ENCODE peak calls at places on chromosome 5, in four cellular contexts. One of them, this sample, is unnamed.

GRCh38 chr5:65623482-65623881 is 651 bp downstream of the TRIM23 start:
- DNase-seq in H1: no peak
- DNase-seq in IMR-90: no peak
- DNase-seq in trophoblast cell: no peak
- DNase-seq in this sample: no peak

GRCh38 chr5:82031220-82032119 is 59.6 kb downstream of the ATG10 start:
- DNase-seq in trophoblast cell: no peak
- DNase-seq in IMR-90: no peak
- DNase-seq in H1: peak
- DNase-seq in this sample: peak

GRCh38 chr5:131505237-131505908 is 129.7 kb downstream of the RAPGEF6 start:
- DNase-seq in IMR-90: peak
- DNase-seq in H1: no peak
- DNase-seq in trophoblast cell: peak
- DNase-seq in this sample: no peak

GRCh38 chr5:178117911-178118310 is 4.6 kb downstream of the N4BP3 start:
- DNase-seq in trophoblast cell: no peak
- DNase-seq in IMR-90: no peak
- DNase-seq in H1: no peak
- DNase-seq in this sample: no peak

GRCh38 chr5:113266227-113266912 is 168.4 kb downstream of the TSSK1B start:
- DNase-seq in H1: no peak
- DNase-seq in IMR-90: peak
- DNase-seq in trophoblast cell: no peak
- DNase-seq in this sample: no peak

GRCh38 chr5:2761921-2762488 is 10.5 kb upstream of the IRX2 start:
- DNase-seq in trophoblast cell: no peak
- DNase-seq in H1: no peak
- DNase-seq in IMR-90: no peak
- DNase-seq in this sample: no peak

GRCh38 chr5:175542232-175542965 is 64.0 kb downstream of the SFXN1 start:
- DNase-seq in trophoblast cell: no peak
- DNase-seq in H1: no peak
- DNase-seq in IMR-90: no peak
- DNase-seq in this sample: no peak

GRCh38 chr5:169161022-169161680 is 139.8 kb downstream of the SLIT3 start:
- DNase-seq in IMR-90: peak
- DNase-seq in trophoblast cell: peak
- DNase-seq in H1: no peak
- DNase-seq in this sample: peak

GRCh38 chr5:53358794-53359193 is 121.6 kb upstream of the FST start:
- DNase-seq in H1: no peak
- DNase-seq in trophoblast cell: no peak
- DNase-seq in IMR-90: no peak
- DNase-seq in this sample: no peak

GRCh38 chr5:79301046-79301712 is 65.2 kb downstream of the JMY start:
- DNase-seq in trophoblast cell: no peak
- DNase-seq in H1: no peak
- DNase-seq in IMR-90: peak
- DNase-seq in this sample: no peak

GRCh38 chr5:56677693-56678092 is 137.7 kb upstream of the MAP3K1 start:
- DNase-seq in H1: no peak
- DNase-seq in trophoblast cell: no peak
- DNase-seq in IMR-90: no peak
- DNase-seq in this sample: no peak

GRCh38 chr5:169748189-169748588 is 111.1 kb downstream of the DOCK2 start:
- DNase-seq in trophoblast cell: no peak
- DNase-seq in H1: no peak
- DNase-seq in IMR-90: no peak
- DNase-seq in this sample: no peak

GRCh38 chr5:154779105-154779504 is 23.9 kb downstream of the LARP1 start:
- DNase-seq in H1: no peak
- DNase-seq in IMR-90: peak
- DNase-seq in trophoblast cell: peak
- DNase-seq in this sample: no peak

GRCh38 chr5:135568923-135569360 is 9.8 kb downstream of the CXCL14 start:
- DNase-seq in IMR-90: no peak
- DNase-seq in H1: no peak
- DNase-seq in trophoblast cell: no peak
- DNase-seq in this sample: no peak

GRCh38 chr5:132103380-132103951 is 29.9 kb downstream of the CSF2 start:
- DNase-seq in trophoblast cell: peak
- DNase-seq in IMR-90: peak
- DNase-seq in H1: no peak
- DNase-seq in this sample: no peak

GRCh38 chr5:112977440-112977861 is 853 bp downstream of the DCP2 start:
- DNase-seq in trophoblast cell: no peak
- DNase-seq in H1: no peak
- DNase-seq in IMR-90: no peak
- DNase-seq in this sample: no peak

GRCh38 chr5:53262348-53262970 is 152.9 kb upstream of the MOCS2 start:
- DNase-seq in IMR-90: peak
- DNase-seq in H1: no peak
- DNase-seq in trophoblast cell: no peak
- DNase-seq in this sample: no peak

GRCh38 chr5:106292654-106293053 is 1378.1 kb downstream of the EFNA5 start:
- DNase-seq in H1: no peak
- DNase-seq in trophoblast cell: no peak
- DNase-seq in IMR-90: peak
- DNase-seq in this sample: no peak

GRCh38 chr5:33810491-33811120 is 81.2 kb downstream of the ADAMTS12 start:
- DNase-seq in H1: no peak
- DNase-seq in IMR-90: peak
- DNase-seq in trophoblast cell: no peak
- DNase-seq in this sample: no peak

GRCh38 chr5:146744358-146744757 is 134.2 kb downstream of the PPP2R2B start:
- DNase-seq in H1: no peak
- DNase-seq in trophoblast cell: no peak
- DNase-seq in IMR-90: peak
- DNase-seq in this sample: peak

GRCh38 chr5:57054135-57054534 is 102.2 kb upstream of the MIER3 start:
- DNase-seq in trophoblast cell: no peak
- DNase-seq in IMR-90: no peak
- DNase-seq in H1: no peak
- DNase-seq in this sample: no peak

GRCh38 chr5:77232545-77232944 is 22.1 kb downstream of the PDE8B start:
- DNase-seq in H1: no peak
- DNase-seq in IMR-90: no peak
- DNase-seq in trophoblast cell: no peak
- DNase-seq in this sample: no peak

GRCh38 chr5:177176175-177176704 is 42.7 kb downstream of the NSD1 start:
- DNase-seq in H1: no peak
- DNase-seq in IMR-90: no peak
- DNase-seq in trophoblast cell: no peak
- DNase-seq in this sample: no peak

GRCh38 chr5:34574976-34575467 is 81.1 kb upstream of the RAI14 start:
- DNase-seq in H1: no peak
- DNase-seq in trophoblast cell: no peak
- DNase-seq in IMR-90: no peak
- DNase-seq in this sample: no peak

GRCh38 chr5:73814234-73814846 is 188.3 kb downstream of the ARHGEF28 start:
- DNase-seq in trophoblast cell: no peak
- DNase-seq in H1: no peak
- DNase-seq in IMR-90: no peak
- DNase-seq in this sample: no peak

GRCh38 chr5:140321796-140322195 is 18.9 kb upstream of the PFDN1 start:
- DNase-seq in H1: no peak
- DNase-seq in IMR-90: no peak
- DNase-seq in trophoblast cell: no peak
- DNase-seq in this sample: no peak

GRCh38 chr5:64147849-64148441 is 17.7 kb upstream of the RNF180 start:
- DNase-seq in trophoblast cell: peak
- DNase-seq in IMR-90: peak
- DNase-seq in H1: peak
- DNase-seq in this sample: peak

GRCh38 chr5:19547640-19548039 is 440.4 kb downstream of the CDH18 start:
- DNase-seq in H1: no peak
- DNase-seq in IMR-90: peak
- DNase-seq in trophoblast cell: no peak
- DNase-seq in this sample: no peak

DNA sequence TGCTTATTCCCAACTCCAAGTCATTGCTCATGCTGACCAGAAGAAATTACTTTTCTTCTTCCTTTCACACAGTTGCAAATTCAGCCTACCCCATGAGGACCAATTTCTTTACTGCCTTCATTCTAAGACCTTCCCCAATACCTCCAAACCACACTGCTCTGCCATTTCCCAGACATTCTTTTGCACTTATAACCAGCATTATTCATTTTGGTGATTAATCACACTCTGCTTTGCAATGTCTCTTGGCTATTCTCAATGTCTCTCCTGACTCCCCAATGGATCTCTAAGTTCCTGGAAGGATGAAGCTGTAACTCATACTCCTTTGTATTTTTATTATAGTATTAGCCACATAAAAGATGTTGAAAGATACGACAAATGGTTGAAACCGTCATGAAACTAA is 105.7 kb upstream of the RANBP3L start:
- DNase-seq in H1: no peak
- DNase-seq in trophoblast cell: no peak
- DNase-seq in IMR-90: no peak
- DNase-seq in this sample: no peak
- H3K18ac ChIP-seq in H1: no peak
- H3K18ac ChIP-seq in trophoblast cell: no peak
- H3K18ac ChIP-seq in IMR-90: no peak
- H3K18ac ChIP-seq in this sample: no peak

DNA sequence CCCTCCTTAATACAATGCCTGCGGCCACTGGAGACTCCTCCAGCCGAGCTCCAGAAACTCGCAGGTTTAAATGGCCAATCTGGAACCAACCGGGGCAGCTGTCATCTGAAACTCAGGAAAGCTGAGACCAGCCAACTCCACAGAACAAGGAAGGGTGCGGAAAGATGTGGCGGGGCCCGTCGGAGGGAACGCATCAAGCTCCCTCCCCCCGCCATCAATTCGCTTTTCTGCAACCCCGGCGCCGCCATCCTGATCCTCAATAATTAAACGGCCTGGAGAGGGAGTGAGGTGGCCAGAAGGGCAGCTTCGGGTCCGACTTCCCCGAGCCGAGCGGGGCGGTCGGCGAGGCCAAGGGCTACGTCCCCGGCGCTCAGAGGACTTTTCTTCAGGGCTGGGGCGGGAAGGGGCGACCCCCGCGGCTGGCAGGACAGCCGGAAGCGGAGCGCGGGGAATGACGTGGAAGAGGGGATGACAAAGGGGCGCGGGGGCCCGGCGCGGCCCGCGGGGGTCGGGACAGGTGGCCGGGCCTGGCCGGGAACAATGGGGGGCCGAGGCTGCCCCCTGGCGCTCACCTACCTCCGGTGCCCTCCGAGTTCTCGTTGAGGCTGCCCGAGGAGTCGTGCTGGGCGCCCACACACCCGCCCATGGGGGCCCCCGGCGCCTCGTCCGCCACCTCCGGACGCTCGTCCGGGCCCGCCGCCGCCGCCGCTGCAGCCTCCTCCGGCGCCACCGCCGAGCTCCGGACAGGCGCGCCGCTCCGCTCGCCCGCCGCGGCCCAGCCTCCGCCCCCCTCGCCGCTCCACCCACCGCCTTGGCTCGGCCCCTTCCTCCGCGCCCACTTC is at the start of gene UBTD2:
- DNase-seq in H1: peak
- DNase-seq in IMR-90: peak
- DNase-seq in trophoblast cell: peak
- DNase-seq in this sample: peak
- H3K4ac ChIP-seq in H1: peak
- H3K4ac ChIP-seq in IMR-90: peak
- H3K4ac ChIP-seq in trophoblast cell: peak
- H3K4ac ChIP-seq in this sample: peak

DNA sequence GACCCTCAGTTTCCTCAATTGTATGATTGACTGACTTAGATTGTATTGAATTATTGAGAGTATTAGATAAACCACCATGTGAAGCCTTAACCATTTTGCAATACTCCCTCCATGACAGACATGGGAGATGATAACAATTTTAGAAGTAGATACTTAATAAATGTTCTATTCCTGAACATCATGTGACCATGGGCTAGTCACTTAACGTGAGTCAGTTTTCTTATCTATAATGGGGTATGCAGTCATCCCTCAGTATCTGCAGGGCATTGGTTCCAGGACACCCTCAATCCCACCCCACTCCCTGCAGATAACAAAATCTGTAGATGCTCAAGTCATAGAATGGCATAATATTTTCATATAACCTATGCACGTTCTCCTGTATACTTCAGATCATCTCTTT is 31.0 kb downstream of the SNX18 start:
- DNase-seq in trophoblast cell: no peak
- DNase-seq in IMR-90: no peak
- DNase-seq in H1: no peak
- DNase-seq in this sample: no peak
- H3K14ac ChIP-seq in trophoblast cell: no peak
- H3K14ac ChIP-seq in IMR-90: no peak
- H3K14ac ChIP-seq in H1: no peak
- H3K14ac ChIP-seq in this sample: no peak

DNA sequence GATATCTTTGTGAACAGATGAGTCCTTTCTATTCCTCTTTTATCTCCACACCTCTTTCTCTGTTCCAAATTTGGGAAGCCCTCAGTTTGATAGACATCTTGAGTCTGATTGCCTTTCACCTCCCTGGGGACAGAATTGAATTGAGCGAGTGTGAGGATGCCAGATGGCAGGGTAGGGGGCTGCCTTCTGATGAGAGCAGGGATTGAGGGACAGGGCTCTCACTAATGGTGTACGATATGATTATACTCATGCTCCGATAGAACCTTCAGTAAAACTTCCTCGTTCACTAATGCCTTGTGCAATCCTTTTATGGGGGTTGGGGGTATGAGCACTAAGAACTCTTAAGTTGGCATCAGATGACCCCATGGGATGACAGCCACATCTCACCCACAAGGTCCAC is 172.1 kb upstream of the DAP start:
- DNase-seq in IMR-90: no peak
- DNase-seq in trophoblast cell: no peak
- DNase-seq in H1: no peak
- DNase-seq in this sample: no peak
- H3K18ac ChIP-seq in IMR-90: no peak
- H3K18ac ChIP-seq in trophoblast cell: no peak
- H3K18ac ChIP-seq in H1: no peak
- H3K18ac ChIP-seq in this sample: no peak